ENCODE peak calls at places on chromosome 10, in eight cellular contexts. One of them, this sample, is unnamed.

GRCh38 chr10:72563327-72563932 is 62.4 kb downstream of the MICU1 start:
- DNase-seq in uterus: no peak
- DNase-seq in HFF-Myc: no peak
- DNase-seq in A549: no peak
- DNase-seq in GM10248: peak
- DNase-seq in lower leg skin: no peak
- DNase-seq in pancreas: no peak
- DNase-seq in tibial nerve: no peak
- DNase-seq in this sample: peak

GRCh38 chr10:44233561-44234470 is 151.1 kb downstream of the CXCL12 start:
- DNase-seq in uterus: no peak
- DNase-seq in HFF-Myc: no peak
- DNase-seq in A549: no peak
- DNase-seq in GM10248: no peak
- DNase-seq in lower leg skin: no peak
- DNase-seq in pancreas: no peak
- DNase-seq in tibial nerve: no peak
- DNase-seq in this sample: no peak

GRCh38 chr10:97798958-97799565 is 27.3 kb upstream of the SFRP5 start:
- DNase-seq in uterus: no peak
- DNase-seq in HFF-Myc: no peak
- DNase-seq in A549: no peak
- DNase-seq in GM10248: no peak
- DNase-seq in lower leg skin: no peak
- DNase-seq in pancreas: no peak
- DNase-seq in tibial nerve: no peak
- DNase-seq in this sample: no peak

GRCh38 chr10:116511365-116511764 is 34.4 kb upstream of the PNLIP start:
- DNase-seq in uterus: no peak
- DNase-seq in HFF-Myc: no peak
- DNase-seq in A549: no peak
- DNase-seq in GM10248: no peak
- DNase-seq in lower leg skin: no peak
- DNase-seq in pancreas: peak
- DNase-seq in tibial nerve: no peak
- DNase-seq in this sample: no peak

GRCh38 chr10:121800146-121800545 is 127.7 kb downstream of the ATE1 start:
- DNase-seq in uterus: no peak
- DNase-seq in HFF-Myc: no peak
- DNase-seq in A549: no peak
- DNase-seq in GM10248: no peak
- DNase-seq in lower leg skin: no peak
- DNase-seq in pancreas: no peak
- DNase-seq in tibial nerve: no peak
- DNase-seq in this sample: no peak

GRCh38 chr10:97759157-97759980 is 12.4 kb downstream of the SFRP5 start:
- DNase-seq in uterus: peak
- DNase-seq in HFF-Myc: peak
- DNase-seq in A549: peak
- DNase-seq in GM10248: peak
- DNase-seq in lower leg skin: no peak
- DNase-seq in pancreas: peak
- DNase-seq in tibial nerve: peak
- DNase-seq in this sample: peak

GRCh38 chr10:17586741-17587720 is 30.1 kb downstream of the HACD1 start:
- DNase-seq in uterus: no peak
- DNase-seq in HFF-Myc: peak
- DNase-seq in A549: no peak
- DNase-seq in GM10248: no peak
- DNase-seq in lower leg skin: no peak
- DNase-seq in pancreas: no peak
- DNase-seq in tibial nerve: no peak
- DNase-seq in this sample: no peak

GRCh38 chr10:78247821-78248220 is 214.2 kb downstream of the RPS24 start:
- DNase-seq in uterus: no peak
- DNase-seq in HFF-Myc: no peak
- DNase-seq in A549: no peak
- DNase-seq in GM10248: no peak
- DNase-seq in lower leg skin: no peak
- DNase-seq in pancreas: no peak
- DNase-seq in tibial nerve: no peak
- DNase-seq in this sample: no peak

GRCh38 chr10:8398771-8399170 is 344.3 kb downstream of the GATA3 start:
- DNase-seq in uterus: no peak
- DNase-seq in HFF-Myc: no peak
- DNase-seq in A549: no peak
- DNase-seq in GM10248: no peak
- DNase-seq in lower leg skin: no peak
- DNase-seq in pancreas: no peak
- DNase-seq in tibial nerve: no peak
- DNase-seq in this sample: no peak

GRCh38 chr10:124152781-124153600 is 59.6 kb upstream of the CHST15 start:
- DNase-seq in uterus: peak
- DNase-seq in HFF-Myc: peak
- DNase-seq in A549: peak
- DNase-seq in GM10248: peak
- DNase-seq in lower leg skin: no peak
- DNase-seq in pancreas: peak
- DNase-seq in tibial nerve: no peak
- DNase-seq in this sample: peak

GRCh38 chr10:18797286-18797685 is 138.1 kb downstream of the ARL5B start:
- DNase-seq in uterus: no peak
- DNase-seq in HFF-Myc: no peak
- DNase-seq in A549: no peak
- DNase-seq in GM10248: no peak
- DNase-seq in lower leg skin: no peak
- DNase-seq in pancreas: no peak
- DNase-seq in tibial nerve: no peak
- DNase-seq in this sample: no peak

GRCh38 chr10:71394926-71395562 is 1.7 kb upstream of the CDH23 start:
- DNase-seq in uterus: no peak
- DNase-seq in HFF-Myc: no peak
- DNase-seq in A549: no peak
- DNase-seq in GM10248: no peak
- DNase-seq in lower leg skin: no peak
- DNase-seq in pancreas: no peak
- DNase-seq in tibial nerve: no peak
- DNase-seq in this sample: no peak

GRCh38 chr10:9060314-9060713 is 1005.8 kb downstream of the GATA3 start:
- DNase-seq in uterus: no peak
- DNase-seq in HFF-Myc: no peak
- DNase-seq in A549: no peak
- DNase-seq in GM10248: no peak
- DNase-seq in lower leg skin: no peak
- DNase-seq in pancreas: no peak
- DNase-seq in tibial nerve: no peak
- DNase-seq in this sample: no peak

GRCh38 chr10:72483452-72483851 is 128.7 kb upstream of the DNAJB12 start:
- DNase-seq in uterus: no peak
- DNase-seq in HFF-Myc: no peak
- DNase-seq in A549: no peak
- DNase-seq in GM10248: no peak
- DNase-seq in lower leg skin: no peak
- DNase-seq in pancreas: no peak
- DNase-seq in tibial nerve: no peak
- DNase-seq in this sample: no peak

GRCh38 chr10:58424176-58424575 is 39.0 kb downstream of the TFAM start:
- DNase-seq in uterus: no peak
- DNase-seq in HFF-Myc: no peak
- DNase-seq in A549: no peak
- DNase-seq in GM10248: no peak
- DNase-seq in lower leg skin: no peak
- DNase-seq in pancreas: no peak
- DNase-seq in tibial nerve: no peak
- DNase-seq in this sample: no peak

GRCh38 chr10:97724341-97724941 is 10.9 kb downstream of the MARVELD1 start:
- DNase-seq in uterus: peak
- DNase-seq in HFF-Myc: no peak
- DNase-seq in A549: peak
- DNase-seq in GM10248: no peak
- DNase-seq in lower leg skin: no peak
- DNase-seq in pancreas: no peak
- DNase-seq in tibial nerve: no peak
- DNase-seq in this sample: no peak

GRCh38 chr10:88404133-88404532 is 179.0 kb downstream of the RNLS start:
- DNase-seq in uterus: no peak
- DNase-seq in HFF-Myc: no peak
- DNase-seq in A549: no peak
- DNase-seq in GM10248: no peak
- DNase-seq in lower leg skin: no peak
- DNase-seq in pancreas: no peak
- DNase-seq in tibial nerve: no peak
- DNase-seq in this sample: no peak

GRCh38 chr10:88399240-88399639 is 183.9 kb downstream of the RNLS start:
- DNase-seq in uterus: no peak
- DNase-seq in HFF-Myc: no peak
- DNase-seq in A549: no peak
- DNase-seq in GM10248: no peak
- DNase-seq in lower leg skin: no peak
- DNase-seq in pancreas: no peak
- DNase-seq in tibial nerve: no peak
- DNase-seq in this sample: no peak

DNA sequence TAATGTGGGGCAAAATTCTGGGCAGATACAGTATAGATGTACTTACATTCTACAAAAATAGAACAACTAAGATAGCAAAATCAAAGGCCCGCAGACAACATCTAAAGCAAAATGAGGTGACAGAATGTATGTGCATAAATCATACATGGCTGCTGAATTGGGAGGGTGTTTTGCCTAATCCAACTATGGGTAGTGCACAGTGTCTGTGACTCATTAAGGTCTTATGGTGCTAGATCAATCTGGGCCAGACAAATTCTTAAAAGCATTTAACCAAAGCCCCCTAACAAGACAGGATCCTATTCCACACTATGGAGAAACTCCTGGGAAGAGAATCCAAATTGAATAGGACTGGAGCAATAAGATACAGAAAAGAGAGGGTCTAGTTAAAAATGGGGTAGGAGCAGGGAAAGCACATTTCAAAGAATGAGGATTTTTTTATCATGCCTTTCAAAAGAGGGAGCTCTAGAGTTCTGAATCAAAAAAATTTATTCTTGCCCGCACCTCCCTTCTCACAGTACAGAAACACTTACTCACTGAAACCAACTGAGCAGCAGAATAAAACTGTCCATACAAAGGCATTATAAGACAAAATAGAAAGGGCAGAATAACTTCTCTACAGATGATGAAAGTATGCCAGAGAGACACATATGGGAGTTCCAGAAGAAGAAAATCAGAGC is 181.3 kb downstream of the RNLS start:
- DNase-seq in uterus: no peak
- DNase-seq in HFF-Myc: no peak
- DNase-seq in A549: no peak
- DNase-seq in GM10248: no peak
- DNase-seq in lower leg skin: no peak
- DNase-seq in pancreas: no peak
- DNase-seq in tibial nerve: no peak
- DNase-seq in this sample: no peak
- TF ChIP-seq CTCF in uterus: peak
- TF ChIP-seq CTCF in HFF-Myc: no peak
- TF ChIP-seq CTCF in A549: peak
- TF ChIP-seq CTCF in GM10248: no peak
- TF ChIP-seq CTCF in lower leg skin: no peak
- TF ChIP-seq CTCF in pancreas: no peak
- TF ChIP-seq CTCF in tibial nerve: peak
- TF ChIP-seq CTCF in this sample: no peak

GRCh38 chr10:84715911-84716310 is 387.5 kb downstream of the CCSER2 start:
- DNase-seq in uterus: no peak
- DNase-seq in HFF-Myc: no peak
- DNase-seq in A549: peak
- DNase-seq in GM10248: peak
- DNase-seq in lower leg skin: no peak
- DNase-seq in pancreas: no peak
- DNase-seq in tibial nerve: no peak
- DNase-seq in this sample: peak
- TF ChIP-seq CTCF in uterus: no peak
- TF ChIP-seq CTCF in HFF-Myc: peak
- TF ChIP-seq CTCF in A549: peak
- TF ChIP-seq CTCF in GM10248: peak
- TF ChIP-seq CTCF in lower leg skin: no peak
- TF ChIP-seq CTCF in pancreas: no peak
- TF ChIP-seq CTCF in tibial nerve: no peak
- TF ChIP-seq CTCF in this sample: peak

DNA sequence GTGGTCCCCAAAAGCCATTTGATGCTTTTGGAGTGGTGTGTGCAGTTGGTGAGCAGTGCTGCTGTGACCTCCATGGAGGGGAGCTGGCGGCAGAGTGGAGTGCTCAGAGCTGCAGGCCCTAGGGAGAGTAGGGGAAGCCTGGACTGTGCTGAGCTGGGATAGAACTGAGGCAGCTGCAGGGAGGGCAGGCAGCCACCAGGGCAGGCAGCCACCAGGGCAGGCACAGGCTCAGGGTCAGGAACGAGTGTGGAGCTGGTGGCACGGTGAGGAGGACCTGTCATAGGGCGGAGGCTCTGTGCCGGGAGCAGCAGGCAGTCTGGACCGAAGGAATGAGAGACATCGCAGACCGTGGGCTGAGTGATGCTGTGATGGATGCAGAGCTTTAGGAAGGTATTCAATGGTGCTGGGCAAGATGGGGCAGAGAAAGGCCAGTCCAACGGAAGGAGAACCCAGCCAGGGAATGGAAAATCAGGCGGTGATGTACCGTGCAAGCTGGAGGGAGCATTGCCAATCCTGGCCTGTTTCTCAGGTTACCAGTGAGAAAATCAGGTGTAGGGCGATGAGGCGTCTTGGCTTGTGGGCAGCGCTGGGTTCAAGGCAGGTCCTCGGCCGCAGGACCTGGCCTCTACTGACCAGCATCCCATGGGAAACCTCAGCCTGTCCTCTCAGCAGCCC is 152.6 kb downstream of the CAMK1D start:
- DNase-seq in uterus: no peak
- DNase-seq in HFF-Myc: no peak
- DNase-seq in A549: no peak
- DNase-seq in GM10248: no peak
- DNase-seq in lower leg skin: no peak
- DNase-seq in pancreas: peak
- DNase-seq in tibial nerve: no peak
- DNase-seq in this sample: no peak
- TF ChIP-seq CTCF in uterus: no peak
- TF ChIP-seq CTCF in HFF-Myc: no peak
- TF ChIP-seq CTCF in A549: no peak
- TF ChIP-seq CTCF in GM10248: no peak
- TF ChIP-seq CTCF in lower leg skin: no peak
- TF ChIP-seq CTCF in pancreas: no peak
- TF ChIP-seq CTCF in tibial nerve: no peak
- TF ChIP-seq CTCF in this sample: no peak

DNA sequence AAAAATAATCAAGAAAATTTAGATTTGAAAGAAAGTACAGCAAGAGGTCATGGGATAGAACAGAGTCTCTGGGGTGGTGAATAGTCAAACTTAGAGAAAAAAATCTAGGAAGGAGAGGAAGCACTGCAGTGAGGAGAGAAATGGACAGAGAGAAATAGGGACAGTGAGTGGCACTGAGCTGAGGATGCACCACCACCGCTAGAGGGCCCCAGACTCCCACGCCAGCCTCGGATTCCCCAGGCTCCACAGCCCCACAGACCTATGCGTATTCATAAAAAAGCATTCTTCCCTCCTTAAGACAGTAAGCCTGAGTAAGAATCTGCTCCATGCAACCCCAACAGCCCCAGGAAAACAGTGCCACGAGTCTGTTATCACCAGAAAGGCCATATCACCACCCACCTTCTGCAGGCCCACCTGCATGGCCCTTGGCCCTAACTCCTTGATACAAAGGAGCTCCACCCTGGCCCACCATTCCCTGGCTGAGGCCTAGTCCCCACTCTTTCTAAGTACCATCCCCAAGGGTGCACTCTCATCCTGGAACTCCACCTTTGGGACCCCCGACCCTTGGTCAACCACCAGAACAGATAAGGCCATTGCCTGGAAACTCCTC is 91.0 kb downstream of the ALOX5 start:
- DNase-seq in uterus: peak
- DNase-seq in HFF-Myc: peak
- DNase-seq in A549: peak
- DNase-seq in GM10248: peak
- DNase-seq in lower leg skin: peak
- DNase-seq in pancreas: peak
- DNase-seq in tibial nerve: peak
- DNase-seq in this sample: peak
- TF ChIP-seq CTCF in uterus: peak
- TF ChIP-seq CTCF in HFF-Myc: peak
- TF ChIP-seq CTCF in A549: peak
- TF ChIP-seq CTCF in GM10248: peak
- TF ChIP-seq CTCF in lower leg skin: no peak
- TF ChIP-seq CTCF in pancreas: peak
- TF ChIP-seq CTCF in tibial nerve: peak
- TF ChIP-seq CTCF in this sample: peak

This sample was measured in GM13976.